ENCODE peak calls at places on chromosomes 12 and 14, in ten cellular contexts. One of them, this sample, is unnamed.

GRCh38 chr12:80353254-80353653 is 90.8 kb upstream of the PTPRQ start:
- DNase-seq in NCI-H1105 treated with DMSO at 0.1 percent for 48 hours: no peak
- DNase-seq in WTC11: no peak
- DNase-seq in ovary: no peak
- DNase-seq in stimulated activated CD8-positive, alpha-beta memory T cell treated with anti-CD3 and anti-CD28 coated beads, Interleukin-4, amount 100 ng/mL, for 1 hour: no peak
- DNase-seq in NCI-H345: no peak
- DNase-seq in AG09309: no peak
- DNase-seq in stimulated activated CD4-positive, alpha-beta T cell treated with anti-CD3 and anti-CD28 coated beads, Interleukin-15, amount 100 ng/mL, for 1 hour: no peak
- DNase-seq in AG09319: peak
- DNase-seq in Peyer's patch: no peak
- DNase-seq in this sample: no peak

GRCh38 chr14:96888593-96888992 is 91.4 kb downstream of the VRK1 start:
- DNase-seq in NCI-H345: peak
- DNase-seq in AG09319: no peak
- DNase-seq in stimulated activated CD8-positive, alpha-beta memory T cell treated with anti-CD3 and anti-CD28 coated beads, Interleukin-4, amount 100 ng/mL, for 1 hour: no peak
- DNase-seq in Peyer's patch: no peak
- DNase-seq in AG09309: no peak
- DNase-seq in ovary: no peak
- DNase-seq in WTC11: no peak
- DNase-seq in NCI-H1105 treated with DMSO at 0.1 percent for 48 hours: no peak
- DNase-seq in stimulated activated CD4-positive, alpha-beta T cell treated with anti-CD3 and anti-CD28 coated beads, Interleukin-15, amount 100 ng/mL, for 1 hour: no peak
- DNase-seq in this sample: no peak

GRCh38 chr12:94942663-94943062 is 60.8 kb downstream of the NDUFA12 start:
- DNase-seq in AG09309: no peak
- DNase-seq in stimulated activated CD4-positive, alpha-beta T cell treated with anti-CD3 and anti-CD28 coated beads, Interleukin-15, amount 100 ng/mL, for 1 hour: no peak
- DNase-seq in NCI-H345: no peak
- DNase-seq in Peyer's patch: no peak
- DNase-seq in WTC11: no peak
- DNase-seq in stimulated activated CD8-positive, alpha-beta memory T cell treated with anti-CD3 and anti-CD28 coated beads, Interleukin-4, amount 100 ng/mL, for 1 hour: no peak
- DNase-seq in AG09319: no peak
- DNase-seq in ovary: no peak
- DNase-seq in NCI-H1105 treated with DMSO at 0.1 percent for 48 hours: no peak
- DNase-seq in this sample: no peak

GRCh38 chr12:80754259-80754658 is 37.5 kb downstream of the MYF5 start:
- DNase-seq in stimulated activated CD8-positive, alpha-beta memory T cell treated with anti-CD3 and anti-CD28 coated beads, Interleukin-4, amount 100 ng/mL, for 1 hour: no peak
- DNase-seq in Peyer's patch: no peak
- DNase-seq in WTC11: no peak
- DNase-seq in AG09309: no peak
- DNase-seq in NCI-H345: no peak
- DNase-seq in stimulated activated CD4-positive, alpha-beta T cell treated with anti-CD3 and anti-CD28 coated beads, Interleukin-15, amount 100 ng/mL, for 1 hour: no peak
- DNase-seq in ovary: no peak
- DNase-seq in NCI-H1105 treated with DMSO at 0.1 percent for 48 hours: no peak
- DNase-seq in AG09319: no peak
- DNase-seq in this sample: no peak

GRCh38 chr14:51855234-51855633 is 5.2 kb upstream of the GNG2 start:
- DNase-seq in WTC11: no peak
- DNase-seq in Peyer's patch: no peak
- DNase-seq in AG09319: no peak
- DNase-seq in stimulated activated CD8-positive, alpha-beta memory T cell treated with anti-CD3 and anti-CD28 coated beads, Interleukin-4, amount 100 ng/mL, for 1 hour: no peak
- DNase-seq in NCI-H1105 treated with DMSO at 0.1 percent for 48 hours: no peak
- DNase-seq in ovary: no peak
- DNase-seq in AG09309: no peak
- DNase-seq in stimulated activated CD4-positive, alpha-beta T cell treated with anti-CD3 and anti-CD28 coated beads, Interleukin-15, amount 100 ng/mL, for 1 hour: no peak
- DNase-seq in NCI-H345: no peak
- DNase-seq in this sample: no peak

GRCh38 chr12:49627752-49628360 is 4.5 kb downstream of the PRPF40B start:
- DNase-seq in AG09309: no peak
- DNase-seq in NCI-H1105 treated with DMSO at 0.1 percent for 48 hours: no peak
- DNase-seq in ovary: no peak
- DNase-seq in AG09319: no peak
- DNase-seq in stimulated activated CD8-positive, alpha-beta memory T cell treated with anti-CD3 and anti-CD28 coated beads, Interleukin-4, amount 100 ng/mL, for 1 hour: no peak
- DNase-seq in NCI-H345: no peak
- DNase-seq in Peyer's patch: no peak
- DNase-seq in WTC11: no peak
- DNase-seq in stimulated activated CD4-positive, alpha-beta T cell treated with anti-CD3 and anti-CD28 coated beads, Interleukin-15, amount 100 ng/mL, for 1 hour: no peak
- DNase-seq in this sample: no peak

GRCh38 chr12:52208424-52209165 is 16.8 kb upstream of the KRT80 start:
- DNase-seq in AG09309: no peak
- DNase-seq in NCI-H1105 treated with DMSO at 0.1 percent for 48 hours: no peak
- DNase-seq in WTC11: no peak
- DNase-seq in ovary: no peak
- DNase-seq in stimulated activated CD8-positive, alpha-beta memory T cell treated with anti-CD3 and anti-CD28 coated beads, Interleukin-4, amount 100 ng/mL, for 1 hour: no peak
- DNase-seq in stimulated activated CD4-positive, alpha-beta T cell treated with anti-CD3 and anti-CD28 coated beads, Interleukin-15, amount 100 ng/mL, for 1 hour: no peak
- DNase-seq in AG09319: no peak
- DNase-seq in NCI-H345: peak
- DNase-seq in Peyer's patch: peak
- DNase-seq in this sample: no peak

GRCh38 chr12:71938728-71939385 is at the start of gene TPH2:
- DNase-seq in AG09319: no peak
- DNase-seq in Peyer's patch: no peak
- DNase-seq in AG09309: no peak
- DNase-seq in stimulated activated CD8-positive, alpha-beta memory T cell treated with anti-CD3 and anti-CD28 coated beads, Interleukin-4, amount 100 ng/mL, for 1 hour: peak
- DNase-seq in WTC11: peak
- DNase-seq in ovary: peak
- DNase-seq in NCI-H345: peak
- DNase-seq in NCI-H1105 treated with DMSO at 0.1 percent for 48 hours: no peak
- DNase-seq in stimulated activated CD4-positive, alpha-beta T cell treated with anti-CD3 and anti-CD28 coated beads, Interleukin-15, amount 100 ng/mL, for 1 hour: peak
- DNase-seq in this sample: no peak

GRCh38 chr12:103766028-103766427 is 75.0 kb downstream of the NT5DC3 start:
- DNase-seq in AG09319: no peak
- DNase-seq in NCI-H1105 treated with DMSO at 0.1 percent for 48 hours: no peak
- DNase-seq in NCI-H345: no peak
- DNase-seq in stimulated activated CD8-positive, alpha-beta memory T cell treated with anti-CD3 and anti-CD28 coated beads, Interleukin-4, amount 100 ng/mL, for 1 hour: no peak
- DNase-seq in WTC11: no peak
- DNase-seq in stimulated activated CD4-positive, alpha-beta T cell treated with anti-CD3 and anti-CD28 coated beads, Interleukin-15, amount 100 ng/mL, for 1 hour: no peak
- DNase-seq in AG09309: no peak
- DNase-seq in Peyer's patch: no peak
- DNase-seq in ovary: no peak
- DNase-seq in this sample: no peak

GRCh38 chr14:24332094-24332983 is 2.5 kb downstream of the ADCY4 start:
- DNase-seq in AG09309: no peak
- DNase-seq in NCI-H1105 treated with DMSO at 0.1 percent for 48 hours: peak
- DNase-seq in Peyer's patch: peak
- DNase-seq in AG09319: no peak
- DNase-seq in WTC11: peak
- DNase-seq in stimulated activated CD8-positive, alpha-beta memory T cell treated with anti-CD3 and anti-CD28 coated beads, Interleukin-4, amount 100 ng/mL, for 1 hour: peak
- DNase-seq in stimulated activated CD4-positive, alpha-beta T cell treated with anti-CD3 and anti-CD28 coated beads, Interleukin-15, amount 100 ng/mL, for 1 hour: peak
- DNase-seq in ovary: peak
- DNase-seq in NCI-H345: peak
- DNase-seq in this sample: no peak

GRCh38 chr12:62776575-62776974 is 158.4 kb downstream of the PPM1H start:
- DNase-seq in AG09319: no peak
- DNase-seq in stimulated activated CD8-positive, alpha-beta memory T cell treated with anti-CD3 and anti-CD28 coated beads, Interleukin-4, amount 100 ng/mL, for 1 hour: no peak
- DNase-seq in NCI-H1105 treated with DMSO at 0.1 percent for 48 hours: no peak
- DNase-seq in NCI-H345: no peak
- DNase-seq in stimulated activated CD4-positive, alpha-beta T cell treated with anti-CD3 and anti-CD28 coated beads, Interleukin-15, amount 100 ng/mL, for 1 hour: no peak
- DNase-seq in AG09309: no peak
- DNase-seq in WTC11: no peak
- DNase-seq in Peyer's patch: no peak
- DNase-seq in ovary: no peak
- DNase-seq in this sample: no peak

GRCh38 chr12:53062011-53062961 is 12.4 kb downstream of the TNS2 start:
- DNase-seq in stimulated activated CD8-positive, alpha-beta memory T cell treated with anti-CD3 and anti-CD28 coated beads, Interleukin-4, amount 100 ng/mL, for 1 hour: no peak
- DNase-seq in stimulated activated CD4-positive, alpha-beta T cell treated with anti-CD3 and anti-CD28 coated beads, Interleukin-15, amount 100 ng/mL, for 1 hour: no peak
- DNase-seq in NCI-H1105 treated with DMSO at 0.1 percent for 48 hours: no peak
- DNase-seq in AG09319: no peak
- DNase-seq in WTC11: no peak
- DNase-seq in AG09309: no peak
- DNase-seq in ovary: peak
- DNase-seq in Peyer's patch: peak
- DNase-seq in NCI-H345: no peak
- DNase-seq in this sample: no peak

GRCh38 chr12:52837341-52837741 is 3.2 kb upstream of the KRT79 start:
- DNase-seq in stimulated activated CD8-positive, alpha-beta memory T cell treated with anti-CD3 and anti-CD28 coated beads, Interleukin-4, amount 100 ng/mL, for 1 hour: no peak
- DNase-seq in AG09319: no peak
- DNase-seq in WTC11: no peak
- DNase-seq in NCI-H345: no peak
- DNase-seq in ovary: no peak
- DNase-seq in stimulated activated CD4-positive, alpha-beta T cell treated with anti-CD3 and anti-CD28 coated beads, Interleukin-15, amount 100 ng/mL, for 1 hour: no peak
- DNase-seq in AG09309: peak
- DNase-seq in Peyer's patch: no peak
- DNase-seq in NCI-H1105 treated with DMSO at 0.1 percent for 48 hours: no peak
- DNase-seq in this sample: no peak

GRCh38 chr12:106885026-106885425 is 70.7 kb upstream of the TMEM263 start:
- DNase-seq in NCI-H345: no peak
- DNase-seq in NCI-H1105 treated with DMSO at 0.1 percent for 48 hours: no peak
- DNase-seq in AG09319: no peak
- DNase-seq in ovary: no peak
- DNase-seq in stimulated activated CD4-positive, alpha-beta T cell treated with anti-CD3 and anti-CD28 coated beads, Interleukin-15, amount 100 ng/mL, for 1 hour: no peak
- DNase-seq in Peyer's patch: no peak
- DNase-seq in WTC11: no peak
- DNase-seq in AG09309: no peak
- DNase-seq in stimulated activated CD8-positive, alpha-beta memory T cell treated with anti-CD3 and anti-CD28 coated beads, Interleukin-4, amount 100 ng/mL, for 1 hour: no peak
- DNase-seq in this sample: no peak

GRCh38 chr12:39835517-39836489 is 216.2 kb upstream of the ABCD2 start:
- DNase-seq in stimulated activated CD4-positive, alpha-beta T cell treated with anti-CD3 and anti-CD28 coated beads, Interleukin-15, amount 100 ng/mL, for 1 hour: no peak
- DNase-seq in WTC11: no peak
- DNase-seq in AG09319: no peak
- DNase-seq in AG09309: no peak
- DNase-seq in ovary: no peak
- DNase-seq in NCI-H1105 treated with DMSO at 0.1 percent for 48 hours: no peak
- DNase-seq in NCI-H345: no peak
- DNase-seq in stimulated activated CD8-positive, alpha-beta memory T cell treated with anti-CD3 and anti-CD28 coated beads, Interleukin-4, amount 100 ng/mL, for 1 hour: no peak
- DNase-seq in Peyer's patch: no peak
- DNase-seq in this sample: no peak

GRCh38 chr14:100765296-100765695 is 38.6 kb downstream of the DLK1 start:
- DNase-seq in stimulated activated CD4-positive, alpha-beta T cell treated with anti-CD3 and anti-CD28 coated beads, Interleukin-15, amount 100 ng/mL, for 1 hour: no peak
- DNase-seq in AG09319: no peak
- DNase-seq in NCI-H345: no peak
- DNase-seq in Peyer's patch: no peak
- DNase-seq in stimulated activated CD8-positive, alpha-beta memory T cell treated with anti-CD3 and anti-CD28 coated beads, Interleukin-4, amount 100 ng/mL, for 1 hour: no peak
- DNase-seq in WTC11: no peak
- DNase-seq in NCI-H1105 treated with DMSO at 0.1 percent for 48 hours: no peak
- DNase-seq in ovary: no peak
- DNase-seq in AG09309: no peak
- DNase-seq in this sample: no peak

GRCh38 chr14:101097109-101097793 is 193.7 kb upstream of the RTL1 start:
- DNase-seq in NCI-H345: peak
- DNase-seq in WTC11: no peak
- DNase-seq in AG09309: no peak
- DNase-seq in NCI-H1105 treated with DMSO at 0.1 percent for 48 hours: no peak
- DNase-seq in AG09319: no peak
- DNase-seq in stimulated activated CD4-positive, alpha-beta T cell treated with anti-CD3 and anti-CD28 coated beads, Interleukin-15, amount 100 ng/mL, for 1 hour: no peak
- DNase-seq in Peyer's patch: no peak
- DNase-seq in ovary: no peak
- DNase-seq in stimulated activated CD8-positive, alpha-beta memory T cell treated with anti-CD3 and anti-CD28 coated beads, Interleukin-4, amount 100 ng/mL, for 1 hour: no peak
- DNase-seq in this sample: no peak

GRCh38 chr12:59087077-59087673 is 166.9 kb upstream of the LRIG3 start:
- DNase-seq in AG09319: no peak
- DNase-seq in ovary: no peak
- DNase-seq in stimulated activated CD8-positive, alpha-beta memory T cell treated with anti-CD3 and anti-CD28 coated beads, Interleukin-4, amount 100 ng/mL, for 1 hour: no peak
- DNase-seq in NCI-H1105 treated with DMSO at 0.1 percent for 48 hours: no peak
- DNase-seq in WTC11: no peak
- DNase-seq in NCI-H345: no peak
- DNase-seq in stimulated activated CD4-positive, alpha-beta T cell treated with anti-CD3 and anti-CD28 coated beads, Interleukin-15, amount 100 ng/mL, for 1 hour: no peak
- DNase-seq in Peyer's patch: no peak
- DNase-seq in AG09309: no peak
- DNase-seq in this sample: no peak

GRCh38 chr12:10190558-10191388 is 11.9 kb downstream of the TMEM52B start:
- DNase-seq in AG09309: no peak
- DNase-seq in NCI-H345: peak
- DNase-seq in Peyer's patch: no peak
- DNase-seq in stimulated activated CD4-positive, alpha-beta T cell treated with anti-CD3 and anti-CD28 coated beads, Interleukin-15, amount 100 ng/mL, for 1 hour: no peak
- DNase-seq in ovary: no peak
- DNase-seq in stimulated activated CD8-positive, alpha-beta memory T cell treated with anti-CD3 and anti-CD28 coated beads, Interleukin-4, amount 100 ng/mL, for 1 hour: peak
- DNase-seq in WTC11: peak
- DNase-seq in NCI-H1105 treated with DMSO at 0.1 percent for 48 hours: peak
- DNase-seq in AG09319: no peak
- DNase-seq in this sample: peak

GRCh38 chr14:87934185-87934584 is 58.8 kb downstream of the GALC start:
- DNase-seq in NCI-H345: no peak
- DNase-seq in stimulated activated CD4-positive, alpha-beta T cell treated with anti-CD3 and anti-CD28 coated beads, Interleukin-15, amount 100 ng/mL, for 1 hour: no peak
- DNase-seq in stimulated activated CD8-positive, alpha-beta memory T cell treated with anti-CD3 and anti-CD28 coated beads, Interleukin-4, amount 100 ng/mL, for 1 hour: no peak
- DNase-seq in WTC11: no peak
- DNase-seq in ovary: no peak
- DNase-seq in AG09319: no peak
- DNase-seq in Peyer's patch: no peak
- DNase-seq in NCI-H1105 treated with DMSO at 0.1 percent for 48 hours: no peak
- DNase-seq in AG09309: no peak
- DNase-seq in this sample: no peak

GRCh38 chr14:73463411-73463810 is 5.1 kb upstream of the NUMB start:
- DNase-seq in Peyer's patch: no peak
- DNase-seq in NCI-H1105 treated with DMSO at 0.1 percent for 48 hours: no peak
- DNase-seq in stimulated activated CD4-positive, alpha-beta T cell treated with anti-CD3 and anti-CD28 coated beads, Interleukin-15, amount 100 ng/mL, for 1 hour: no peak
- DNase-seq in WTC11: no peak
- DNase-seq in stimulated activated CD8-positive, alpha-beta memory T cell treated with anti-CD3 and anti-CD28 coated beads, Interleukin-4, amount 100 ng/mL, for 1 hour: no peak
- DNase-seq in AG09319: peak
- DNase-seq in AG09309: peak
- DNase-seq in NCI-H345: no peak
- DNase-seq in ovary: no peak
- DNase-seq in this sample: no peak